ENCODE peak calls at places on chromosome 3, in nine cellular contexts. E, C, V, T, W, U, B, G and L are unnamed samples.

GRCh38 chr3:129439381-129439816 is 349 bp downstream of the MBD4 start:
- DNase-seq in C (no peak), U (no peak), G (no peak), T (peak; percentile 73), E (peak; percentile 33), W (peak; percentile 19), B (peak; percentile 10), V (no peak), L (peak; percentile 42)

GRCh38 chr3:72977463-72977862 is 19.1 kb upstream of the PPP4R2 start:
- DNase-seq in T (peak; percentile 38), E (no peak), V (no peak), W (no peak), U (no peak), C (no peak), B (no peak), G (no peak), L (no peak)

GRCh38 chr3:141830508-141830907 is 45.9 kb upstream of the ATP1B3 start:
- DNase-seq in C (no peak), E (no peak), V (no peak), U (no peak), B (no peak), T (no peak), G (no peak), W (no peak), L (no peak)

GRCh38 chr3:87206070-87206469 is 21.0 kb upstream of the CHMP2B start:
- DNase-seq in G (no peak), B (no peak), T (no peak), C (peak; percentile 91), V (peak; percentile 60), U (no peak), E (no peak), W (peak; percentile 30), L (no peak)

GRCh38 chr3:46564190-46565112 is 1.7 kb downstream of the LRRC2 start:
- DNase-seq in V (no peak), C (no peak), T (no peak), G (no peak), U (no peak), W (peak; percentile 47), E (no peak), B (no peak), L (no peak)

GRCh38 chr3:194508486-194509449 is 22.0 kb upstream of the ATP13A3 start:
- DNase-seq in V (no peak), G (no peak), B (no peak), E (no peak), C (no peak), T (no peak), U (no peak), W (no peak), L (no peak)

GRCh38 chr3:138042043-138042442 is 32.1 kb downstream of the CLDN18 start:
- DNase-seq in U (no peak), G (no peak), C (peak; percentile 82), B (no peak), W (peak; percentile 70), T (no peak), E (no peak), V (no peak), L (no peak)

GRCh38 chr3:173371848-173372487 is 25.6 kb upstream of the NLGN1 start:
- DNase-seq in W (peak; percentile 68), V (peak; percentile 66), C (peak; percentile 35), B (no peak), E (no peak), G (peak; percentile 43), U (peak; percentile 42), T (no peak), L (peak; percentile 36)

GRCh38 chr3:51380601-51381332 is 4.3 kb upstream of the MANF start:
- DNase-seq in G (no peak), W (no peak), V (no peak), T (no peak), B (no peak), E (no peak), C (no peak), U (no peak), L (no peak)

GRCh38 chr3:9727041-9727595 is 4.4 kb upstream of the BRPF1 start:
- DNase-seq in B (no peak), C (no peak), E (peak; percentile 46), G (peak; percentile 63), U (no peak), W (no peak), T (peak; percentile 74), V (no peak), L (peak; percentile 91)

GRCh38 chr3:179687967-179688535 is 35.2 kb downstream of the USP13 start:
- DNase-seq in E (no peak), T (no peak), B (no peak), W (no peak), G (no peak), C (no peak), V (no peak), U (no peak), L (no peak)

GRCh38 chr3:62727981-62728380 is 147.2 kb downstream of the CADPS start:
- DNase-seq in T (no peak), B (no peak), V (no peak), C (no peak), G (no peak), W (no peak), E (no peak), U (no peak), L (no peak)

GRCh38 chr3:123054422-123054821 is 12.4 kb upstream of the PDIA5 start:
- DNase-seq in C (no peak), G (no peak), E (no peak), V (no peak), T (no peak), U (no peak), B (no peak), W (no peak), L (no peak)

GRCh38 chr3:42192334-42193200 is 73.4 kb downstream of the CCK start:
- DNase-seq in C (peak; percentile 40), B (no peak), W (no peak), U (no peak), G (no peak), V (peak; percentile 93), T (no peak), E (no peak), L (no peak)

GRCh38 chr3:17070560-17070959 is 185.8 kb downstream of the PLCL2 start:
- DNase-seq in U (no peak), C (no peak), V (no peak), E (no peak), B (no peak), W (no peak), T (no peak), G (peak; percentile 16), L (peak; percentile 71)

GRCh38 chr3:4222574-4222973 is 80.6 kb upstream of the SETMAR start:
- DNase-seq in B (no peak), E (no peak), C (no peak), W (no peak), G (no peak), V (no peak), U (no peak), T (no peak), L (no peak)

GRCh38 chr3:62954579-62954978 is 79.4 kb upstream of the CADPS start:
- DNase-seq in C (no peak), G (no peak), E (no peak), U (no peak), T (no peak), W (no peak), B (no peak), V (no peak), L (peak; percentile 9)

GRCh38 chr3:9809239-9809614 is 835 bp upstream of the TTLL3 start:
- DNase-seq in E (no peak), B (no peak), V (no peak), U (no peak), W (no peak), C (no peak), T (peak; percentile 62), G (no peak), L (peak; percentile 79)